ENCODE peak calls at places on chromosomes 2 and 18, in four cellular contexts. One of them, this sample, is unnamed.

GRCh38 chr2:129318581-129319421 is 660.7 kb upstream of the RAB6C start:
- DNase-seq in A549: no peak
- DNase-seq in brain microvascular endothelial cell: no peak
- DNase-seq in ovary: no peak
- DNase-seq in this sample: no peak

GRCh38 chr2:51424418-51424817 is 392.5 kb upstream of the NRXN1 start:
- DNase-seq in brain microvascular endothelial cell: no peak
- DNase-seq in A549: no peak
- DNase-seq in ovary: no peak
- DNase-seq in this sample: no peak

GRCh38 chr18:46660955-46661749 is 4.1 kb upstream of the LOXHD1 start:
- DNase-seq in ovary: no peak
- DNase-seq in A549: no peak
- DNase-seq in brain microvascular endothelial cell: no peak
- DNase-seq in this sample: no peak

GRCh38 chr2:234494361-234495075 is 2.4 kb downstream of the ARL4C start:
- DNase-seq in ovary: no peak
- DNase-seq in A549: peak
- DNase-seq in brain microvascular endothelial cell: peak
- DNase-seq in this sample: peak

GRCh38 chr2:25090801-25091200 is 48.9 kb downstream of the EFR3B start:
- DNase-seq in ovary: no peak
- DNase-seq in brain microvascular endothelial cell: no peak
- DNase-seq in A549: no peak
- DNase-seq in this sample: no peak

GRCh38 chr2:36618381-36618780 is 20.4 kb upstream of the FEZ2 start:
- DNase-seq in ovary: no peak
- DNase-seq in A549: peak
- DNase-seq in brain microvascular endothelial cell: peak
- DNase-seq in this sample: peak

GRCh38 chr18:79413025-79413424 is 17.3 kb downstream of the NFATC1 start:
- DNase-seq in A549: no peak
- DNase-seq in ovary: no peak
- DNase-seq in brain microvascular endothelial cell: no peak
- DNase-seq in this sample: no peak

GRCh38 chr18:29311580-29311979 is 1134.7 kb upstream of the CDH2 start:
- DNase-seq in brain microvascular endothelial cell: no peak
- DNase-seq in ovary: no peak
- DNase-seq in A549: no peak
- DNase-seq in this sample: no peak

GRCh38 chr2:38409136-38409903 is 32.2 kb upstream of the ATL2 start:
- DNase-seq in brain microvascular endothelial cell: no peak
- DNase-seq in A549: no peak
- DNase-seq in ovary: peak
- DNase-seq in this sample: no peak

GRCh38 chr2:237403024-237403882 is 10.7 kb downstream of the COL6A3 start:
- DNase-seq in A549: no peak
- DNase-seq in brain microvascular endothelial cell: no peak
- DNase-seq in ovary: no peak
- DNase-seq in this sample: no peak

GRCh38 chr2:109470121-109470921 is 143.4 kb downstream of the SEPTIN10 start:
- DNase-seq in A549: no peak
- DNase-seq in brain microvascular endothelial cell: peak
- DNase-seq in ovary: no peak
- DNase-seq in this sample: peak

GRCh38 chr2:48943436-48943835 is 187.9 kb upstream of the LHCGR start:
- DNase-seq in brain microvascular endothelial cell: no peak
- DNase-seq in ovary: no peak
- DNase-seq in A549: no peak
- DNase-seq in this sample: no peak

GRCh38 chr2:10163498-10164486 is 41.3 kb downstream of the RRM2 start:
- DNase-seq in brain microvascular endothelial cell: peak
- DNase-seq in A549: no peak
- DNase-seq in ovary: no peak
- DNase-seq in this sample: no peak

GRCh38 chr2:129909648-129910418 is 69.6 kb upstream of the RAB6C start:
- DNase-seq in A549: no peak
- DNase-seq in brain microvascular endothelial cell: no peak
- DNase-seq in ovary: no peak
- DNase-seq in this sample: no peak

GRCh38 chr2:132632000-132632649 is 37.9 kb downstream of the LYPD1 start:
- DNase-seq in ovary: no peak
- DNase-seq in brain microvascular endothelial cell: no peak
- DNase-seq in A549: no peak
- DNase-seq in this sample: no peak

GRCh38 chr18:11047156-11047555 is 102.2 kb downstream of the PIEZO2 start:
- DNase-seq in brain microvascular endothelial cell: peak
- DNase-seq in A549: no peak
- DNase-seq in ovary: no peak
- DNase-seq in this sample: no peak

GRCh38 chr2:84223191-84223590 is 235.9 kb downstream of the SUCLG1 start:
- DNase-seq in A549: no peak
- DNase-seq in brain microvascular endothelial cell: peak
- DNase-seq in ovary: no peak
- DNase-seq in this sample: peak

GRCh38 chr2:235390108-235390815 is 103.6 kb upstream of the AGAP1 start:
- DNase-seq in A549: no peak
- DNase-seq in ovary: no peak
- DNase-seq in brain microvascular endothelial cell: no peak
- DNase-seq in this sample: no peak

GRCh38 chr2:171180229-171180937 is 19.7 kb upstream of the TLK1 start:
- DNase-seq in ovary: no peak
- DNase-seq in A549: no peak
- DNase-seq in brain microvascular endothelial cell: no peak
- DNase-seq in this sample: no peak

GRCh38 chr2:27191107-27191829 is 20.6 kb upstream of the ATRAID start:
- DNase-seq in A549: peak
- DNase-seq in ovary: no peak
- DNase-seq in brain microvascular endothelial cell: peak
- DNase-seq in this sample: peak

GRCh38 chr2:133194777-133195335 is 373.4 kb downstream of the NCKAP5 start:
- DNase-seq in A549: no peak
- DNase-seq in ovary: no peak
- DNase-seq in brain microvascular endothelial cell: no peak
- DNase-seq in this sample: no peak

GRCh38 chr2:101124684-101125366 is 26.4 kb downstream of the TBC1D8 start:
- DNase-seq in A549: peak
- DNase-seq in ovary: peak
- DNase-seq in brain microvascular endothelial cell: peak
- DNase-seq in this sample: peak

GRCh38 chr2:71615769-71616730 is 162.7 kb downstream of the DYSF start:
- DNase-seq in A549: no peak
- DNase-seq in brain microvascular endothelial cell: no peak
- DNase-seq in ovary: peak
- DNase-seq in this sample: no peak

GRCh38 chr2:39913648-39914456 is 134.8 kb upstream of the THUMPD2 start:
- DNase-seq in ovary: no peak
- DNase-seq in brain microvascular endothelial cell: peak
- DNase-seq in A549: peak
- DNase-seq in this sample: peak

GRCh38 chr2:39620067-39620466 is 45.6 kb upstream of the TMEM178A start:
- DNase-seq in brain microvascular endothelial cell: peak
- DNase-seq in ovary: peak
- DNase-seq in A549: no peak
- DNase-seq in this sample: peak

GRCh38 chr2:216687646-216688045 is 7.7 kb downstream of the IGFBP5 start:
- DNase-seq in ovary: peak
- DNase-seq in brain microvascular endothelial cell: no peak
- DNase-seq in A549: peak
- DNase-seq in this sample: no peak

GRCh38 chr2:46548103-46548486 is 68.7 kb downstream of the TMEM247 start:
- DNase-seq in brain microvascular endothelial cell: no peak
- DNase-seq in ovary: no peak
- DNase-seq in A549: no peak
- DNase-seq in this sample: no peak

GRCh38 chr2:95323347-95324155 is 26.4 kb downstream of the KCNIP3 start:
- DNase-seq in brain microvascular endothelial cell: peak
- DNase-seq in A549: peak
- DNase-seq in ovary: no peak
- DNase-seq in this sample: peak

GRCh38 chr18:29145993-29146539 is 969.1 kb upstream of the CDH2 start:
- DNase-seq in A549: no peak
- DNase-seq in ovary: no peak
- DNase-seq in brain microvascular endothelial cell: no peak
- DNase-seq in this sample: no peak

GRCh38 chr2:234521536-234521935 is 24.7 kb upstream of the ARL4C start:
- DNase-seq in A549: no peak
- DNase-seq in ovary: no peak
- DNase-seq in brain microvascular endothelial cell: no peak
- DNase-seq in this sample: no peak

GRCh38 chr2:216881411-216881810 is 21.5 kb upstream of the TNP1 start:
- DNase-seq in A549: no peak
- DNase-seq in ovary: no peak
- DNase-seq in brain microvascular endothelial cell: no peak
- DNase-seq in this sample: no peak

GRCh38 chr2:135850811-135851668 is 14.1 kb upstream of the LCT start:
- DNase-seq in ovary: no peak
- DNase-seq in A549: no peak
- DNase-seq in brain microvascular endothelial cell: no peak
- DNase-seq in this sample: no peak

GRCh38 chr2:120246546-120247300 is 5.9 kb upstream of the RALB start:
- DNase-seq in ovary: no peak
- DNase-seq in A549: no peak
- DNase-seq in brain microvascular endothelial cell: no peak
- DNase-seq in this sample: no peak

DNA sequence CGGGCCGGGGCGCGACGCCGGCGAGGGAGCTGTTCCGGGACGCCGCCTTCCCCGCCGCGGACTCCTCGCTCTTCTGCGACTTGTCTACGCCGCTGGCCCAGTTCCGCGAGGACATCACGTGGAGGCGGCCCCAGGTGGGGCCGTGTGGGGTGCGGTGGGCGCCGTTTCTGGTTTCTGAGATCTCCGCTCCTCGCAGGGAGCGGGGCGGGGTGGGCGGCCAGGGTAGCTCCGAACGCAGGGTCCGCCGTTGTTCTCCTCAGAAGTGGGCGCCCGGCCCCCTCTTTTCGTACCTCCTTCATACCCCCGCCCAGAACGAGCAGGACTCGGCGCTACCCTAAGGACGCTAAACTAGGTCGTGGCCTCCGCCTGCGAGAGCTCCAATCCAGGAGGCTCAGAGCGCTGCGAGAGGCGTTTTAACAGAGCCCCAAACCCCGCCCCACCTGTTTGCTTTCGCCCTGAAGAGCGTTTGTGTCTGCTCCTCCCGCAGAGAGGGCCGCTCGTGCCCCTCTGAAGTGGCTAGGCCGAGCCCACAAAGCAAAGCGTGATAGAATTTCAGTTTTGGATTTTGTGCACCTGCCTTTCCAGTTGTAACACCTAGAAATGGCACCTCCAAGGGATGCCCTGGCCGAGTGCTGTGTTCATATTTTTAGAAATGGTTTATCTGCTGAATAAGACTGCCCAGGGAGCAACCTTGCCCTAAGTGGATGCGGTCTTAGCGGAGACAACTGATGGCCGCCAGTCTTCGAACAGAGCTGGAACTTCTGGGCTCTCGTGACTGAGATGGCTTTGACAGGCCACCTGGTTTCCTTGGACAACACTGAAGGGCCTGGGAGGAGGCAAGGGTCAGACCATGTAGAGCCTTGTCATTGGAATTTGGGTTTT is 626 bp downstream of the CAPN10 start:
- DNase-seq in ovary: peak
- DNase-seq in A549: no peak
- DNase-seq in brain microvascular endothelial cell: no peak
- DNase-seq in this sample: no peak
- TF ChIP-seq CTCF in ovary: no peak
- TF ChIP-seq CTCF in A549: no peak
- TF ChIP-seq CTCF in brain microvascular endothelial cell: no peak
- TF ChIP-seq CTCF in this sample: no peak

GRCh38 chr18:74380916-74381315 is 65.3 kb downstream of the C18orf63 start:
- DNase-seq in A549: no peak
- DNase-seq in ovary: no peak
- DNase-seq in brain microvascular endothelial cell: no peak
- DNase-seq in this sample: no peak
- H3K27ac ChIP-seq in A549: no peak
- H3K27ac ChIP-seq in ovary: no peak
- H3K27ac ChIP-seq in brain microvascular endothelial cell: no peak
- H3K27ac ChIP-seq in this sample: no peak

DNA sequence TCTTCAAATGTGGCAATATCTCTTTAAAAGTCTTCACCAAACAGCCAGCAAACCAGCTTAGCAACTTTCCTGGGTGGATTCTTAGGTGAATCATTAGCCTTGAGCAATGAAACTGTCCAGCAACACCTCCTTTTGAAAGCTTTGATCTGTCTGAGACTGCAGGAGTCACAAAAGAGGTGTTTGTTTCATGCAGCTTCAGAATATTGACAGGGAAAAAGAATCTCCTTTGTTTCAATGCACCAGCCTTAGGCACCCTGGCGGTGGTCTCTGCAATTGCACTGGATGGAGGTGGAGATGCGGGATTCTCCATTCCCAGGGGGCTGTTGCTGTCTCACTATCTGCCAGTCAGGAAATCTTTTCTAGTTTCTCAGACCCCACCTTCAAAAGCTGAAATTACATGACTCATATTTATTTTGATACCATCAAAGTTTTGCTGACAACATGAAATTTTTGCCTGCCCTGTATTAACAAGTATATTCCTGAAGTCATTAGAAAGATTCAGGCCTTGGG is 76.0 kb upstream of the DSG1 start:
- DNase-seq in brain microvascular endothelial cell: no peak
- DNase-seq in ovary: no peak
- DNase-seq in A549: peak
- DNase-seq in this sample: peak
- TF ChIP-seq CTCF in brain microvascular endothelial cell: peak
- TF ChIP-seq CTCF in ovary: no peak
- TF ChIP-seq CTCF in A549: peak
- TF ChIP-seq CTCF in this sample: peak

GRCh38 chr2:43184339-43184895 is 42.0 kb downstream of the ZFP36L2 start:
- DNase-seq in brain microvascular endothelial cell: peak
- DNase-seq in ovary: no peak
- DNase-seq in A549: peak
- DNase-seq in this sample: peak
- H3K27ac ChIP-seq in brain microvascular endothelial cell: no peak
- H3K27ac ChIP-seq in ovary: no peak
- H3K27ac ChIP-seq in A549: peak
- H3K27ac ChIP-seq in this sample: peak

DNA sequence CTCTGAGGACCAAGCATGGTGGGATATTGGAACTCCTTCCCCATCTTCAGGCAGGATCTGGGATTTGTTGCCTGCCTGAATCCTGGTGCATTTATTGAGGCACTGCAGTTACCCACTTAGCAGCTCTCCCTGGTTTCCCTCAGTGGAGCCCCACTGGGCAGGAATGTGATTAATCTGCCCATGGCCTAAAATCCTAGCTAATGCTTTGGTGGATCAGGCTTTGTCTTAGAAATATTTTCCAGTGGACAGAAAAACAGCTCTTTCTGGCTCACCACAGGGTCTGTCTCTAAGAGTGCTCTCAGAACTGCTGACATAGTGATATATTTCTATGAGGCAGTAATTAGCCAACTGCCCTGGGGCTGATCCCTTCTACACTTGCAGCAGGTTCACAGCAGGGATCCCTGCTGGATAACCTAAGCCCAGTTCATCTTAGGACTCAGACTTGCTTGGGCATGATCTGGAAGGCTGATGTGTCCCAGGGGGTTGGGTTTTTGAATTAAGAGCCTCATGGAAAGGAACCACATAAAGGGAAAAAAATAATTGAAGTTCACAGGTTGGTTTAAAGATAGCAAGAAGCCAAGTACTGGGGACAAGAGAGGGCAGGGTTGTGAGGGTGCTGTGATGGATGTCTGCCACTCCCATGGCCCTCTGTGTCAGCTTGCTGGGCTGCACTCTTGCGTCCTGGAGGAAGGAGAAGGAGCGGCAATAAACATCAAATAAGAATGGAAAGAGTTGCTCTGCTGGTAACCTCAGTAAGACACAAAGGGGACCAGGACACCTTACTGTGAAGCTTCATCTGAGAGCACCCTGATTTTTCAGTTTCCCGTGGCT is 44.2 kb upstream of the ZDBF2 start:
- DNase-seq in A549: no peak
- DNase-seq in brain microvascular endothelial cell: no peak
- DNase-seq in ovary: no peak
- DNase-seq in this sample: peak
- TF ChIP-seq CTCF in A549: no peak
- TF ChIP-seq CTCF in brain microvascular endothelial cell: peak
- TF ChIP-seq CTCF in ovary: no peak
- TF ChIP-seq CTCF in this sample: no peak

This sample was measured in RWPE1.